ENCODE peak calls at places on chromosome 3, in eight cellular contexts. L is breast epithelium, P is keratinocyte, R is astrocyte of the spinal cord, I is tibial nerve, D is AG09309, B is HL-60, O is upper lobe of right lung. F is an unnamed sample.

GRCh38 chr3:174541708-174542107 is 317.4 kb upstream of the NAALADL2 start:
- DNase-seq in L (no peak), R (peak; percentile 18), D (no peak), O (no peak), P (no peak), B (no peak), I (no peak), F (no peak)

GRCh38 chr3:17420668-17421067 is 321.8 kb downstream of the TBC1D5 start:
- DNase-seq in D (no peak), O (no peak), R (no peak), I (no peak), B (no peak), P (no peak), L (no peak), F (no peak)

GRCh38 chr3:127529346-127530188 is 61.0 kb downstream of the TPRA1 start:
- DNase-seq in B (no peak), D (no peak), L (no peak), I (no peak), P (no peak), R (no peak), O (no peak), F (no peak)

GRCh38 chr3:179421500-179421899 is 29.8 kb downstream of the GNB4 start:
- DNase-seq in O (no peak), D (no peak), R (peak; percentile 45), P (no peak), B (no peak), L (no peak), I (no peak), F (no peak)

GRCh38 chr3:36911990-36912804 is 32.7 kb downstream of the TRANK1 start:
- DNase-seq in O (no peak), R (peak; percentile 75), B (peak; percentile 50), P (no peak), L (no peak), D (peak; percentile 27), I (no peak), F (no peak)

GRCh38 chr3:5133239-5133638 is 11.1 kb downstream of the ARL8B start:
- DNase-seq in I (no peak), D (no peak), O (no peak), L (no peak), B (no peak), R (no peak), P (no peak), F (no peak)

GRCh38 chr3:9255976-9256375 is 6.5 kb upstream of the SRGAP3 start:
- DNase-seq in O (no peak), R (no peak), I (no peak), P (no peak), B (no peak), L (no peak), D (no peak), F (no peak)

GRCh38 chr3:114213669-114214541 is 23.5 kb downstream of the ZNF80 start:
- DNase-seq in I (no peak), O (no peak), B (peak; percentile 13), D (peak; percentile 25), L (no peak), P (no peak), R (peak; percentile 84), F (no peak)

GRCh38 chr3:156795890-156796451 is 30.2 kb upstream of the LEKR1 start:
- DNase-seq in B (no peak), D (no peak), I (no peak), R (peak; percentile 59), L (no peak), O (no peak), P (no peak), F (no peak)

GRCh38 chr3:172128852-172129251 is 89.5 kb downstream of the FNDC3B start:
- DNase-seq in O (no peak), P (no peak), L (no peak), I (no peak), D (no peak), R (no peak), B (no peak), F (no peak)

GRCh38 chr3:66565301-66565700 is 64.5 kb upstream of the LRIG1 start:
- DNase-seq in P (no peak), O (no peak), D (no peak), R (no peak), I (no peak), L (no peak), B (no peak), F (no peak)

GRCh38 chr3:110900583-110900982 is 171.0 kb upstream of the NECTIN3 start:
- DNase-seq in L (no peak), P (no peak), D (peak; percentile 94), B (no peak), R (peak; percentile 14), O (no peak), I (no peak), F (no peak)

GRCh38 chr3:163587342-163587741 is 1491.0 kb downstream of the SI start:
- DNase-seq in O (no peak), B (no peak), D (no peak), L (no peak), I (no peak), P (no peak), R (no peak), F (no peak)

GRCh38 chr3:149752788-149753136 is 473 bp upstream of the COMMD2 start:
- DNase-seq in R (no peak), L (no peak), O (no peak), P (no peak), B (no peak), I (no peak), D (no peak), F (no peak)
- TF ChIP-seq CTCF in R (no peak), L (no peak), O (no peak), P (no peak), B (no peak), I (no peak), D (no peak), F (no peak)

GRCh38 chr3:3066378-3066777 is 43.8 kb downstream of the IL5RA start:
- DNase-seq in L (no peak), D (no peak), I (no peak), B (no peak), O (no peak), P (no peak), R (no peak), F (no peak)
- H3K4me3 ChIP-seq in L (no peak overlapping the region), D (no peak overlapping the region), I (no peak overlapping the region), B (no peak overlapping the region), O (no peak overlapping the region), P (no peak overlapping the region), R (no peak overlapping the region), F (no peak overlapping the region)

GRCh38 chr3:158780795-158781590 is 20.9 kb upstream of the MFSD1 start:
- DNase-seq in R (no peak), B (no peak), I (no peak), L (no peak), O (no peak), D (no peak), P (no peak), F (no peak)
- TF ChIP-seq CTCF in R (no peak), B (no peak), I (no peak), L (no peak), O (no peak), D (no peak), P (no peak), F (no peak)

GRCh38 chr3:50342818-50343633 is 2.4 kb upstream of the RASSF1 start:
- DNase-seq in R (no peak), D (no peak), B (no peak), O (no peak), L (no peak), I (no peak), P (no peak), F (peak; percentile 56)

GRCh38 chr3:50341996-50342732 is 1.5 kb upstream of the RASSF1 start:
- DNase-seq in D (no peak), I (no peak), P (no peak), L (no peak), R (no peak), O (no peak), B (no peak), F (no peak)

GRCh38 chr3:50345008-50345407 is 524 bp downstream of the ZMYND10 start:
- DNase-seq in I (no peak), D (no peak), B (no peak), O (no peak), P (no peak), L (no peak), R (no peak), F (no peak)

GRCh38 chr3:50347187-50347813 is 1.8 kb upstream of the ZMYND10 start:
- DNase-seq in I (no peak), D (no peak), O (peak; percentile 85), B (no peak), R (peak; percentile 72), P (no peak), L (peak; percentile 58), F (peak; percentile 69)

GRCh38 chr3:50345586-50345985 is at the start of gene ZMYND10:
- DNase-seq in I (no peak), P (no peak), D (no peak), L (peak; percentile 60), R (peak; percentile 21), O (peak; percentile 88), B (no peak), F (peak; percentile 93)
- H3K4me3 ChIP-seq in I (peak within 1 kb of the TSS; percentile 48), P (peak within 1 kb of the TSS; percentile 19), D (peak within 1 kb of the TSS; percentile 55), L (peak within 1 kb of the TSS; percentile 67), R (peak within 1 kb of the TSS; percentile 48), O (peak within 1 kb of the TSS; percentile 39), B (peak within 1 kb of the TSS; percentile 39), F (peak within 1 kb of the TSS; percentile 37)

GRCh38 chr3:64129106-64129505 is 96.2 kb downstream of the PRICKLE2 start:
- DNase-seq in P (no peak), R (no peak), I (no peak), L (no peak), O (no peak), B (no peak), D (no peak), F (no peak)
- TF ChIP-seq CTCF in P (no peak), R (no peak), I (no peak), L (no peak), O (no peak), B (no peak), D (no peak), F (no peak)

F was measured in left lung.